ENCODE peak calls at places on chromosomes 12 and 14, in five cellular contexts. Q, T, W, E and I are unnamed samples.

GRCh38 chr14:65243766-65244442 is 141.6 kb upstream of the MAX start:
- DNase-seq in Q (no peak), T (no peak), W (no peak), E (no peak), I (no peak)

GRCh38 chr12:114305446-114305845 is 100.5 kb downstream of the TBX5 start:
- DNase-seq in Q (no peak), T (no peak), W (no peak), E (no peak), I (no peak)

GRCh38 chr14:80678436-80678835 is 263.1 kb downstream of the CEP128 start:
- DNase-seq in Q (no peak), T (no peak), W (no peak), E (no peak), I (no peak)

GRCh38 chr12:15227004-15227679 is 5.9 kb upstream of the RERG start:
- DNase-seq in Q (peak), T (peak), W (no peak), E (no peak), I (peak)

GRCh38 chr12:60333461-60333860 is 737.6 kb downstream of the SLC16A7 start:
- DNase-seq in Q (no peak), T (no peak), W (no peak), E (no peak), I (no peak)

GRCh38 chr12:6434205-6435180 is 10.3 kb upstream of the CD27 start:
- DNase-seq in Q (no peak), T (no peak), W (no peak), E (no peak), I (no peak)

GRCh38 chr12:121314441-121314840 is 17.9 kb upstream of the CAMKK2 start:
- DNase-seq in Q (no peak), T (no peak), W (no peak), E (no peak), I (no peak)

GRCh38 chr14:98949506-98950135 is 322.4 kb downstream of the BCL11B start:
- DNase-seq in Q (no peak), T (no peak), W (no peak), E (no peak), I (no peak)

GRCh38 chr12:14696265-14696741 is at the start of gene GUCY2C:
- DNase-seq in Q (no peak), T (peak), W (no peak), E (no peak), I (no peak)

GRCh38 chr14:23629831-23630396 is 6.2 kb upstream of the DHRS2 start:
- DNase-seq in Q (no peak), T (no peak), W (no peak), E (no peak), I (no peak)

GRCh38 chr12:74066476-74066875 is 471.2 kb upstream of the ATXN7L3B start:
- DNase-seq in Q (no peak), T (no peak), W (no peak), E (no peak), I (no peak)

GRCh38 chr14:52844262-52845060 is 53.1 kb upstream of the GNPNAT1 start:
- DNase-seq in Q (no peak), T (no peak), W (no peak), E (no peak), I (no peak)

GRCh38 chr14:95432152-95433093 is 84.0 kb downstream of the SYNE3 start:
- DNase-seq in Q (no peak), T (peak), W (no peak), E (no peak), I (peak)

GRCh38 chr12:92468358-92469020 is 234.3 kb upstream of the PLEKHG7 start:
- DNase-seq in Q (no peak), T (no peak), W (no peak), E (no peak), I (no peak)

GRCh38 chr14:51463461-51463860 is 188.2 kb upstream of the FRMD6 start:
- DNase-seq in Q (no peak), T (no peak), W (no peak), E (no peak), I (no peak)

GRCh38 chr12:89451876-89452275 is 72.7 kb downstream of the GALNT4 start:
- DNase-seq in Q (no peak), T (peak), W (peak), E (no peak), I (no peak)

GRCh38 chr14:91344107-91344506 is 73.5 kb downstream of the CCDC88C start:
- DNase-seq in Q (no peak), T (no peak), W (no peak), E (no peak), I (no peak)
- H3K4me3 ChIP-seq in Q (no peak), T (no peak), W (no peak), E (no peak), I (no peak)

GRCh38 chr14:97410667-97411286 is 613.6 kb downstream of the VRK1 start:
- DNase-seq in Q (no peak), T (no peak), W (no peak), E (no peak), I (no peak)

GRCh38 chr14:97414718-97415098 is 617.5 kb downstream of the VRK1 start:
- DNase-seq in Q (no peak), T (no peak), W (no peak), E (no peak), I (no peak)

GRCh38 chr14:97413991-97414717 is 617.0 kb downstream of the VRK1 start:
- DNase-seq in Q (no peak), T (no peak), W (no peak), E (no peak), I (no peak)

GRCh38 chr14:97411938-97412612 is 614.9 kb downstream of the VRK1 start:
- DNase-seq in Q (no peak), T (no peak), W (no peak), E (no peak), I (no peak)

DNA sequence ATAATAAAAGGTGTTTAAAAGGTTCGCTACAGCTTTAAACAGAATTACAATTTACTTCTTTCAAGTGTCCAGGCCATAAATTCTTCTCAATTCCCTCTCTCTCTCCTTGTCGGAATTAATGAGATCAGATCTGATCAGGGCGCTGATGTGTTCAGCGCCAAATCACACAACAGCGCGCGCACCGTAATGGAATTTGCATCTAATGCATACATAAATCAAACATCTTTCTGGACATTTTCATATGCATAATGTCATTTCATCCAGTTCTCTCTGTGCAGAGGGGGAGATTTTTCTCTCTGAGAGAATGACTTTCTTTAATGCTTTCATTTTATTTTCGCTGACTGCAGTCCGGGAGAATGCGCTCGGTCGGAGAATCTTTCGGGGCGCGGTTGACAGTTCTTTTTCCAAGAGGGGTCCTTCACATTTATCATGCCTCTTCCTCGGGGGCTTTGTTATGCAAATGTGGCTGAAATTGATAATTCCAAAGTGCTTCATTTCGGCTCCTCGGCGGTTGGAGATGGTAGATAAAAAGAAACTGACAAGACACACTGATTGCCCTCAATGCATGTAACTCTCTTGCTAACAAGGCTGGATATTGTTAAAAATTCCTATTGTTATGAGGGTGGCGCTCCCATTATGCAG is 615.9 kb downstream of the VRK1 start:
- DNase-seq in Q (no peak), T (no peak), W (no peak), E (no peak), I (no peak)
- TF ChIP-seq CTCF in Q (no peak), T (no peak), W (no peak), E (no peak), I (no peak)

GRCh38 chr14:33908540-33909223 is 42.2 kb downstream of the EGLN3 start:
- DNase-seq in Q (no peak), T (peak), W (no peak), E (no peak), I (no peak)
- H3K4me3 ChIP-seq in Q (no peak), T (no peak), W (no peak), E (no peak), I (no peak)

GRCh38 chr12:22100952-22101748 is 55.1 kb downstream of the CMAS start:
- DNase-seq in Q (no peak), T (peak), W (peak), E (no peak), I (no peak)
- TF ChIP-seq CTCF in Q (peak), T (peak), W (peak), E (peak), I (no peak)

GRCh38 chr12:9134981-9135628 is 19.4 kb upstream of the A2M start:
- DNase-seq in Q (peak), T (no peak), W (no peak), E (no peak), I (no peak)

GRCh38 chr12:9135903-9136310 is 20.2 kb upstream of the A2M start:
- DNase-seq in Q (no peak), T (no peak), W (no peak), E (no peak), I (no peak)

GRCh38 chr12:9130244-9130643 is 14.5 kb upstream of the A2M start:
- DNase-seq in Q (no peak), T (no peak), W (no peak), E (no peak), I (no peak)

GRCh38 chr12:9132008-9132535 is 16.4 kb upstream of the A2M start:
- DNase-seq in Q (no peak), T (no peak), W (no peak), E (no peak), I (no peak)

GRCh38 chr12:9133243-9133938 is 17.7 kb upstream of the A2M start:
- DNase-seq in Q (no peak), T (no peak), W (no peak), E (no peak), I (no peak)
- H3K4me3 ChIP-seq in Q (no peak), T (no peak), W (no peak), E (no peak), I (no peak)